ENCODE peak calls at places on chromosomes 13 and 19, in seven cellular contexts. One of them, this sample, is unnamed.

GRCh38 chr13:41610426-41610825 is 153.1 kb downstream of the RGCC start:
- DNase-seq in GM10248: no peak
- DNase-seq in H9: no peak
- DNase-seq in foreskin fibroblast: peak
- DNase-seq in right atrium auricular region: no peak
- DNase-seq in epithelial cell of esophagus: peak
- DNase-seq in fibroblast of pulmonary artery: peak
- DNase-seq in this sample: no peak

GRCh38 chr19:56156768-56157167 is 15.7 kb downstream of the ZNF444 start:
- DNase-seq in GM10248: no peak
- DNase-seq in H9: no peak
- DNase-seq in foreskin fibroblast: no peak
- DNase-seq in right atrium auricular region: no peak
- DNase-seq in epithelial cell of esophagus: no peak
- DNase-seq in fibroblast of pulmonary artery: no peak
- DNase-seq in this sample: no peak

GRCh38 chr13:113374511-113375175 is 10.7 kb upstream of the GRTP1 start:
- DNase-seq in GM10248: no peak
- DNase-seq in H9: no peak
- DNase-seq in foreskin fibroblast: no peak
- DNase-seq in right atrium auricular region: no peak
- DNase-seq in epithelial cell of esophagus: no peak
- DNase-seq in fibroblast of pulmonary artery: no peak
- DNase-seq in this sample: no peak

GRCh38 chr19:57566396-57567256 is 7.0 kb upstream of the ZNF550 start:
- DNase-seq in GM10248: no peak
- DNase-seq in H9: no peak
- DNase-seq in foreskin fibroblast: peak
- DNase-seq in right atrium auricular region: no peak
- DNase-seq in epithelial cell of esophagus: peak
- DNase-seq in fibroblast of pulmonary artery: peak
- DNase-seq in this sample: peak

GRCh38 chr19:38556521-38557174 is 61.1 kb downstream of the MAP4K1 start:
- DNase-seq in GM10248: no peak
- DNase-seq in H9: no peak
- DNase-seq in foreskin fibroblast: peak
- DNase-seq in right atrium auricular region: no peak
- DNase-seq in epithelial cell of esophagus: peak
- DNase-seq in fibroblast of pulmonary artery: peak
- DNase-seq in this sample: no peak

GRCh38 chr19:44517146-44517545 is 12.3 kb downstream of the CEACAM20 start:
- DNase-seq in GM10248: no peak
- DNase-seq in H9: no peak
- DNase-seq in foreskin fibroblast: no peak
- DNase-seq in right atrium auricular region: no peak
- DNase-seq in epithelial cell of esophagus: no peak
- DNase-seq in fibroblast of pulmonary artery: no peak
- DNase-seq in this sample: no peak

GRCh38 chr19:33296473-33297060 is 5.8 kb downstream of the CEBPA start:
- DNase-seq in GM10248: no peak
- DNase-seq in H9: peak
- DNase-seq in foreskin fibroblast: peak
- DNase-seq in right atrium auricular region: no peak
- DNase-seq in epithelial cell of esophagus: no peak
- DNase-seq in fibroblast of pulmonary artery: no peak
- DNase-seq in this sample: no peak

GRCh38 chr13:95317037-95317989 is 16.1 kb upstream of the ABCC4 start:
- DNase-seq in GM10248: no peak
- DNase-seq in H9: no peak
- DNase-seq in foreskin fibroblast: peak
- DNase-seq in right atrium auricular region: no peak
- DNase-seq in epithelial cell of esophagus: no peak
- DNase-seq in fibroblast of pulmonary artery: peak
- DNase-seq in this sample: no peak

GRCh38 chr13:59531571-59532091 is 632.1 kb downstream of the DIAPH3 start:
- DNase-seq in GM10248: no peak
- DNase-seq in H9: peak
- DNase-seq in foreskin fibroblast: peak
- DNase-seq in right atrium auricular region: peak
- DNase-seq in epithelial cell of esophagus: peak
- DNase-seq in fibroblast of pulmonary artery: peak
- DNase-seq in this sample: peak

GRCh38 chr13:63855457-63856118 is 2439.9 kb upstream of the PCDH20 start:
- DNase-seq in GM10248: no peak
- DNase-seq in H9: no peak
- DNase-seq in foreskin fibroblast: no peak
- DNase-seq in right atrium auricular region: no peak
- DNase-seq in epithelial cell of esophagus: no peak
- DNase-seq in fibroblast of pulmonary artery: no peak
- DNase-seq in this sample: no peak

GRCh38 chr13:38951525-38952313 is 38.9 kb downstream of the STOML3 start:
- DNase-seq in GM10248: no peak
- DNase-seq in H9: no peak
- DNase-seq in foreskin fibroblast: no peak
- DNase-seq in right atrium auricular region: peak
- DNase-seq in epithelial cell of esophagus: peak
- DNase-seq in fibroblast of pulmonary artery: peak
- DNase-seq in this sample: peak

GRCh38 chr13:68369739-68370138 is 1139.6 kb upstream of the PCDH9 start:
- DNase-seq in GM10248: no peak
- DNase-seq in H9: no peak
- DNase-seq in foreskin fibroblast: no peak
- DNase-seq in right atrium auricular region: no peak
- DNase-seq in epithelial cell of esophagus: peak
- DNase-seq in fibroblast of pulmonary artery: no peak
- DNase-seq in this sample: no peak

GRCh38 chr13:97142452-97142851 is 79.7 kb upstream of the MBNL2 start:
- DNase-seq in GM10248: no peak
- DNase-seq in H9: peak
- DNase-seq in foreskin fibroblast: no peak
- DNase-seq in right atrium auricular region: no peak
- DNase-seq in epithelial cell of esophagus: no peak
- DNase-seq in fibroblast of pulmonary artery: peak
- DNase-seq in this sample: no peak

GRCh38 chr19:2974342-2974932 is 2.9 kb upstream of the TLE6 start:
- DNase-seq in GM10248: no peak
- DNase-seq in H9: no peak
- DNase-seq in foreskin fibroblast: peak
- DNase-seq in right atrium auricular region: peak
- DNase-seq in epithelial cell of esophagus: no peak
- DNase-seq in fibroblast of pulmonary artery: peak
- DNase-seq in this sample: peak

GRCh38 chr13:37460211-37460610 is 138.4 kb downstream of the POSTN start:
- DNase-seq in GM10248: no peak
- DNase-seq in H9: no peak
- DNase-seq in foreskin fibroblast: peak
- DNase-seq in right atrium auricular region: no peak
- DNase-seq in epithelial cell of esophagus: no peak
- DNase-seq in fibroblast of pulmonary artery: no peak
- DNase-seq in this sample: no peak

GRCh38 chr19:4878491-4878968 is 11.1 kb upstream of the PLIN3 start:
- DNase-seq in GM10248: no peak
- DNase-seq in H9: peak
- DNase-seq in foreskin fibroblast: no peak
- DNase-seq in right atrium auricular region: no peak
- DNase-seq in epithelial cell of esophagus: no peak
- DNase-seq in fibroblast of pulmonary artery: no peak
- DNase-seq in this sample: peak

GRCh38 chr19:7871530-7872305 is 2.5 kb downstream of the PRR36 start:
- DNase-seq in GM10248: peak
- DNase-seq in H9: peak
- DNase-seq in foreskin fibroblast: peak
- DNase-seq in right atrium auricular region: peak
- DNase-seq in epithelial cell of esophagus: peak
- DNase-seq in fibroblast of pulmonary artery: peak
- DNase-seq in this sample: peak

GRCh38 chr13:90627813-90628212 is 719.7 kb upstream of the MIR17HG start:
- DNase-seq in GM10248: no peak
- DNase-seq in H9: no peak
- DNase-seq in foreskin fibroblast: no peak
- DNase-seq in right atrium auricular region: no peak
- DNase-seq in epithelial cell of esophagus: peak
- DNase-seq in fibroblast of pulmonary artery: no peak
- DNase-seq in this sample: no peak

GRCh38 chr19:51726049-51726448 is 2.3 kb upstream of the HAS1 start:
- DNase-seq in GM10248: no peak
- DNase-seq in H9: peak
- DNase-seq in foreskin fibroblast: peak
- DNase-seq in right atrium auricular region: no peak
- DNase-seq in epithelial cell of esophagus: peak
- DNase-seq in fibroblast of pulmonary artery: peak
- DNase-seq in this sample: no peak

GRCh38 chr13:98761126-98761978 is 8.9 kb upstream of the SLC15A1 start:
- DNase-seq in GM10248: peak
- DNase-seq in H9: no peak
- DNase-seq in foreskin fibroblast: peak
- DNase-seq in right atrium auricular region: no peak
- DNase-seq in epithelial cell of esophagus: peak
- DNase-seq in fibroblast of pulmonary artery: peak
- DNase-seq in this sample: no peak

GRCh38 chr13:32448224-32448623 is 20.3 kb upstream of the N4BP2L1 start:
- DNase-seq in GM10248: no peak
- DNase-seq in H9: no peak
- DNase-seq in foreskin fibroblast: no peak
- DNase-seq in right atrium auricular region: no peak
- DNase-seq in epithelial cell of esophagus: no peak
- DNase-seq in fibroblast of pulmonary artery: no peak
- DNase-seq in this sample: no peak

GRCh38 chr19:12365372-12366162 is at the start of gene ZNF442:
- DNase-seq in GM10248: peak
- DNase-seq in H9: peak
- DNase-seq in foreskin fibroblast: peak
- DNase-seq in right atrium auricular region: peak
- DNase-seq in epithelial cell of esophagus: peak
- DNase-seq in fibroblast of pulmonary artery: peak
- DNase-seq in this sample: peak
- TF ChIP-seq CTCF in GM10248: peak
- TF ChIP-seq CTCF in H9: peak
- TF ChIP-seq CTCF in foreskin fibroblast: peak
- TF ChIP-seq CTCF in right atrium auricular region: no peak
- TF ChIP-seq CTCF in epithelial cell of esophagus: peak
- TF ChIP-seq CTCF in fibroblast of pulmonary artery: peak
- TF ChIP-seq CTCF in this sample: no peak

GRCh38 chr19:6125571-6125989 is 9.9 kb upstream of the ACSBG2 start:
- DNase-seq in GM10248: peak
- DNase-seq in H9: peak
- DNase-seq in foreskin fibroblast: peak
- DNase-seq in right atrium auricular region: peak
- DNase-seq in epithelial cell of esophagus: peak
- DNase-seq in fibroblast of pulmonary artery: peak
- DNase-seq in this sample: peak
- TF ChIP-seq CTCF in GM10248: peak
- TF ChIP-seq CTCF in H9: peak
- TF ChIP-seq CTCF in foreskin fibroblast: peak
- TF ChIP-seq CTCF in right atrium auricular region: peak
- TF ChIP-seq CTCF in epithelial cell of esophagus: peak
- TF ChIP-seq CTCF in fibroblast of pulmonary artery: peak
- TF ChIP-seq CTCF in this sample: peak

GRCh38 chr19:30968210-30968609 is 381.0 kb downstream of the TSHZ3 start:
- DNase-seq in GM10248: no peak
- DNase-seq in H9: no peak
- DNase-seq in foreskin fibroblast: no peak
- DNase-seq in right atrium auricular region: no peak
- DNase-seq in epithelial cell of esophagus: no peak
- DNase-seq in fibroblast of pulmonary artery: no peak
- DNase-seq in this sample: no peak
- TF ChIP-seq CTCF in GM10248: no peak
- TF ChIP-seq CTCF in H9: peak
- TF ChIP-seq CTCF in foreskin fibroblast: peak
- TF ChIP-seq CTCF in right atrium auricular region: no peak
- TF ChIP-seq CTCF in epithelial cell of esophagus: no peak
- TF ChIP-seq CTCF in fibroblast of pulmonary artery: no peak
- TF ChIP-seq CTCF in this sample: no peak

GRCh38 chr13:48594080-48594815 is 59.5 kb upstream of the CYSLTR2 start:
- DNase-seq in GM10248: no peak
- DNase-seq in H9: no peak
- DNase-seq in foreskin fibroblast: no peak
- DNase-seq in right atrium auricular region: no peak
- DNase-seq in epithelial cell of esophagus: no peak
- DNase-seq in fibroblast of pulmonary artery: no peak
- DNase-seq in this sample: no peak

GRCh38 chr13:48596128-48596429 is 57.6 kb upstream of the CYSLTR2 start:
- DNase-seq in GM10248: no peak
- DNase-seq in H9: no peak
- DNase-seq in foreskin fibroblast: no peak
- DNase-seq in right atrium auricular region: no peak
- DNase-seq in epithelial cell of esophagus: peak
- DNase-seq in fibroblast of pulmonary artery: no peak
- DNase-seq in this sample: no peak

GRCh38 chr13:48593551-48593950 is 60.2 kb upstream of the CYSLTR2 start:
- DNase-seq in GM10248: no peak
- DNase-seq in H9: no peak
- DNase-seq in foreskin fibroblast: no peak
- DNase-seq in right atrium auricular region: no peak
- DNase-seq in epithelial cell of esophagus: no peak
- DNase-seq in fibroblast of pulmonary artery: no peak
- DNase-seq in this sample: no peak

GRCh38 chr13:48591889-48592725 is 59.2 kb upstream of the RCBTB2 start:
- DNase-seq in GM10248: no peak
- DNase-seq in H9: no peak
- DNase-seq in foreskin fibroblast: no peak
- DNase-seq in right atrium auricular region: no peak
- DNase-seq in epithelial cell of esophagus: no peak
- DNase-seq in fibroblast of pulmonary artery: no peak
- DNase-seq in this sample: no peak

DNA sequence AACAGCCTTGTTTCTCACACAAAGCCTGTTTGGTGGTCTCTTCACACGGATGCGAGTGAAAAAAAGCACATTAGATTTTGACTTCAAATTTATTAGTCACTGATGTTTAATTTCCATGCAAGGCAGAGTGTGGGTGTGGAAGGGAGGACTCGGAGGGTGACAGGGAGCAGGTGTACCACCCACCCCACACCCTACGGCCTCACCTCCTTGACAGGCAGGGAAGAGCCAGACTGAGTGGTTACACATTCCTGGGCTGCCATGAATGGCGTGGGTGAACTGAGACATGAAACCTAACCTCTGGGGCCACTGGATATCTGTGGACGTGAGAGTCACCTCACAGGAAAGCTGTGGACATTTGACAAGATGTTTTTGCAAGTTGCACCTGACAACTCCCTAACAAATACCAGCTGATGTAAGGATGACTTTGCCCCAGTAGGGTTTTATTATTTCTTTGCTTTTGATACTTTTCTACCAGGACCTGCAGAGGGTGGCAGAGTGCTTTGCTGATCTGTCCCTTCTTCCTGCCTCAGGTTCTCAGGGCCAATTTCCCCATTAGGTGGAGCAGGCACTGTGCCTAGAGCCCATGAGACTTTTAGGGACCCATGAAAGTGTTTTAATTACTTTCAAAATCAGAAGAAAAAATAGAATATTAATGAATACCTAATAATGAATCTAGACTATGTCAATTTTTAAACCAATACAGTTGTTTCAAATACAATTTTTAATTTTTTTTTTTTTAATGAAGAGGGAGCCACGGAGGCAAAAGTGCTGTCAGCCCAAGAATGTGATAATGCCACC is 58.2 kb upstream of the CYSLTR2 start:
- DNase-seq in GM10248: peak
- DNase-seq in H9: peak
- DNase-seq in foreskin fibroblast: peak
- DNase-seq in right atrium auricular region: peak
- DNase-seq in epithelial cell of esophagus: peak
- DNase-seq in fibroblast of pulmonary artery: peak
- DNase-seq in this sample: peak
- TF ChIP-seq CTCF in GM10248: peak
- TF ChIP-seq CTCF in H9: peak
- TF ChIP-seq CTCF in foreskin fibroblast: peak
- TF ChIP-seq CTCF in right atrium auricular region: peak
- TF ChIP-seq CTCF in epithelial cell of esophagus: peak
- TF ChIP-seq CTCF in fibroblast of pulmonary artery: peak
- TF ChIP-seq CTCF in this sample: peak

GRCh38 chr13:61536443-61536842 is 120.8 kb upstream of the PCDH20 start:
- DNase-seq in GM10248: no peak
- DNase-seq in H9: no peak
- DNase-seq in foreskin fibroblast: no peak
- DNase-seq in right atrium auricular region: no peak
- DNase-seq in epithelial cell of esophagus: peak
- DNase-seq in fibroblast of pulmonary artery: no peak
- DNase-seq in this sample: no peak
- TF ChIP-seq CTCF in GM10248: no peak
- TF ChIP-seq CTCF in H9: no peak
- TF ChIP-seq CTCF in foreskin fibroblast: no peak
- TF ChIP-seq CTCF in right atrium auricular region: no peak
- TF ChIP-seq CTCF in epithelial cell of esophagus: no peak
- TF ChIP-seq CTCF in fibroblast of pulmonary artery: no peak
- TF ChIP-seq CTCF in this sample: no peak